ENCODE peak calls at places on chromosomes 6 and 20, in five cellular contexts. One of them, this sample, is unnamed. For H3K9me3, the result is how much of the 10 kb centered on the place peaks cover.

GRCh38 chr20:12305555-12305954 is 387.9 kb downstream of the BTBD3 start:
- DNase-seq in cardiac muscle cell: no peak
- DNase-seq in CD4-positive, CD25-positive, alpha-beta regulatory T cell: no peak
- DNase-seq in heart left ventricle: peak
- DNase-seq in breast epithelium: no peak
- DNase-seq in this sample: no peak

GRCh38 chr20:63696311-63696627 is 183 bp upstream of the TNFRSF6B start:
- DNase-seq in cardiac muscle cell: peak
- DNase-seq in CD4-positive, CD25-positive, alpha-beta regulatory T cell: no peak
- DNase-seq in heart left ventricle: no peak
- DNase-seq in breast epithelium: no peak
- DNase-seq in this sample: no peak

GRCh38 chr6:31351734-31352496 is 5.1 kb downstream of the HLA-B start:
- DNase-seq in cardiac muscle cell: no peak
- DNase-seq in CD4-positive, CD25-positive, alpha-beta regulatory T cell: no peak
- DNase-seq in heart left ventricle: no peak
- DNase-seq in breast epithelium: no peak
- DNase-seq in this sample: no peak

GRCh38 chr20:44208770-44209169 is 1.8 kb downstream of the OSER1 start:
- DNase-seq in cardiac muscle cell: no peak
- DNase-seq in CD4-positive, CD25-positive, alpha-beta regulatory T cell: no peak
- DNase-seq in heart left ventricle: no peak
- DNase-seq in breast epithelium: no peak
- DNase-seq in this sample: no peak

GRCh38 chr6:11811644-11812264 is 33.2 kb upstream of the ADTRP start:
- DNase-seq in cardiac muscle cell: no peak
- DNase-seq in CD4-positive, CD25-positive, alpha-beta regulatory T cell: no peak
- DNase-seq in heart left ventricle: no peak
- DNase-seq in breast epithelium: no peak
- DNase-seq in this sample: no peak

GRCh38 chr6:86147311-86147710 is 504.6 kb upstream of the SYNCRIP start:
- DNase-seq in cardiac muscle cell: no peak
- DNase-seq in CD4-positive, CD25-positive, alpha-beta regulatory T cell: no peak
- DNase-seq in heart left ventricle: no peak
- DNase-seq in breast epithelium: no peak
- DNase-seq in this sample: no peak

GRCh38 chr20:53914091-53914860 is 156.1 kb downstream of the BCAS1 start:
- DNase-seq in cardiac muscle cell: peak
- DNase-seq in CD4-positive, CD25-positive, alpha-beta regulatory T cell: no peak
- DNase-seq in heart left ventricle: no peak
- DNase-seq in breast epithelium: no peak
- DNase-seq in this sample: no peak

GRCh38 chr6:37495199-37495913 is 4.3 kb downstream of the CCDC167 start:
- DNase-seq in cardiac muscle cell: no peak
- DNase-seq in CD4-positive, CD25-positive, alpha-beta regulatory T cell: no peak
- DNase-seq in heart left ventricle: no peak
- DNase-seq in breast epithelium: no peak
- DNase-seq in this sample: no peak

GRCh38 chr20:5470943-5471342 is 154.2 kb upstream of the PROKR2 start:
- DNase-seq in cardiac muscle cell: no peak
- DNase-seq in CD4-positive, CD25-positive, alpha-beta regulatory T cell: no peak
- DNase-seq in heart left ventricle: no peak
- DNase-seq in breast epithelium: no peak
- DNase-seq in this sample: no peak

GRCh38 chr20:47620808-47621805 is 119.4 kb downstream of the NCOA3 start:
- DNase-seq in cardiac muscle cell: peak
- DNase-seq in CD4-positive, CD25-positive, alpha-beta regulatory T cell: no peak
- DNase-seq in heart left ventricle: no peak
- DNase-seq in breast epithelium: no peak
- DNase-seq in this sample: no peak

GRCh38 chr6:125952764-125953501 is 3.6 kb upstream of the HINT3 start:
- DNase-seq in cardiac muscle cell: no peak
- DNase-seq in CD4-positive, CD25-positive, alpha-beta regulatory T cell: no peak
- DNase-seq in heart left ventricle: no peak
- DNase-seq in breast epithelium: no peak
- DNase-seq in this sample: no peak

GRCh38 chr6:149862901-149863595 is 1.1 kb downstream of the LRP11 start:
- DNase-seq in cardiac muscle cell: peak
- DNase-seq in CD4-positive, CD25-positive, alpha-beta regulatory T cell: no peak
- DNase-seq in heart left ventricle: peak
- DNase-seq in breast epithelium: peak
- DNase-seq in this sample: no peak

GRCh38 chr20:43755390-43755789 is 28.6 kb upstream of the GTSF1L start:
- DNase-seq in cardiac muscle cell: no peak
- DNase-seq in CD4-positive, CD25-positive, alpha-beta regulatory T cell: no peak
- DNase-seq in heart left ventricle: no peak
- DNase-seq in breast epithelium: no peak
- DNase-seq in this sample: no peak

GRCh38 chr6:5139828-5140771 is 55.0 kb downstream of the PPP1R3G start:
- DNase-seq in cardiac muscle cell: no peak
- DNase-seq in CD4-positive, CD25-positive, alpha-beta regulatory T cell: no peak
- DNase-seq in heart left ventricle: no peak
- DNase-seq in breast epithelium: no peak
- DNase-seq in this sample: no peak

GRCh38 chr20:50913976-50914375 is 17.3 kb downstream of the ADNP start:
- DNase-seq in cardiac muscle cell: no peak
- DNase-seq in CD4-positive, CD25-positive, alpha-beta regulatory T cell: no peak
- DNase-seq in heart left ventricle: no peak
- DNase-seq in breast epithelium: no peak
- DNase-seq in this sample: no peak

GRCh38 chr6:73309784-73310502 is 44.1 kb downstream of the DPPA5 start:
- DNase-seq in cardiac muscle cell: peak
- DNase-seq in CD4-positive, CD25-positive, alpha-beta regulatory T cell: peak
- DNase-seq in heart left ventricle: peak
- DNase-seq in breast epithelium: no peak
- DNase-seq in this sample: peak

GRCh38 chr20:46308258-46309157 is at the start of gene CDH22:
- DNase-seq in cardiac muscle cell: peak
- DNase-seq in CD4-positive, CD25-positive, alpha-beta regulatory T cell: peak
- DNase-seq in heart left ventricle: peak
- DNase-seq in breast epithelium: no peak
- DNase-seq in this sample: peak

GRCh38 chr20:49633023-49633422 is 65.1 kb upstream of the PTGIS start:
- DNase-seq in cardiac muscle cell: no peak
- DNase-seq in CD4-positive, CD25-positive, alpha-beta regulatory T cell: no peak
- DNase-seq in heart left ventricle: no peak
- DNase-seq in breast epithelium: no peak
- DNase-seq in this sample: no peak

DNA sequence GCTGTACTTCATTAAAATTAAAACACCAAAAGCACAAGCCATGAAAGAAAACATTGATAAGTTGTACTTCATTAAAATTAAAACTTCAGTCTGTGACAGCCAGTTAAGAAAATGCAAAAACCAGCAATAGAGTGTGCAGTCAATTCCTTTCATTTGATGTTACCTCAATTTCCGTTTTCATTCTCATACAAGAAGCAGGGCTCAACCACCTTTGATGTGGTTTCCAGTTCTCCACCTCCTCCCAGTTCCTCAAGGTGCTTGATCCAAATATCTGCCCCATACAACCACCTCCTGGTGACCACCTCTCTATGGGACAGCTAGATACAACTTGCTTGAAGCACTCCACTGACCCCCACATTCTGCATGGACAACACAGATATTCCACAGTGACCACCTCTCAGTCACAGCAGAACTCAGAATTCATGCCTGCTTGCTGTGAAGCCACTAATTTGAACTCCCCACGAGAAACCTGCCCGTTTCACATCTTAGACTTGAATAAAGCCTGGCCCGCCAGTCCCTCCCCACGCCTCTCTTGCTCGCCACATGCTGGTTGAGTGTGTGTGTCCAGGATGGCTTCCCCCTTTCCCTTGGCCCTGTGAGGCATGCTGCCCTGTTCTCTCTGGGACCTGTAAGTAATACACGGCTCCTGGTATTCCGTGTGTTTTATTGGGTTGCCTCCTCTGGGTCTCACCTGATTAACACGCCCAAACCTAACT is 66.1 kb downstream of the FAM50B start:
- DNase-seq in cardiac muscle cell: no peak
- DNase-seq in CD4-positive, CD25-positive, alpha-beta regulatory T cell: no peak
- DNase-seq in heart left ventricle: no peak
- DNase-seq in breast epithelium: no peak
- DNase-seq in this sample: no peak
- H3K9me3 ChIP-seq in cardiac muscle cell: under half
- H3K9me3 ChIP-seq in CD4-positive, CD25-positive, alpha-beta regulatory T cell: under half
- H3K9me3 ChIP-seq in heart left ventricle: under half
- H3K9me3 ChIP-seq in breast epithelium: under half
- H3K9me3 ChIP-seq in this sample: under half

DNA sequence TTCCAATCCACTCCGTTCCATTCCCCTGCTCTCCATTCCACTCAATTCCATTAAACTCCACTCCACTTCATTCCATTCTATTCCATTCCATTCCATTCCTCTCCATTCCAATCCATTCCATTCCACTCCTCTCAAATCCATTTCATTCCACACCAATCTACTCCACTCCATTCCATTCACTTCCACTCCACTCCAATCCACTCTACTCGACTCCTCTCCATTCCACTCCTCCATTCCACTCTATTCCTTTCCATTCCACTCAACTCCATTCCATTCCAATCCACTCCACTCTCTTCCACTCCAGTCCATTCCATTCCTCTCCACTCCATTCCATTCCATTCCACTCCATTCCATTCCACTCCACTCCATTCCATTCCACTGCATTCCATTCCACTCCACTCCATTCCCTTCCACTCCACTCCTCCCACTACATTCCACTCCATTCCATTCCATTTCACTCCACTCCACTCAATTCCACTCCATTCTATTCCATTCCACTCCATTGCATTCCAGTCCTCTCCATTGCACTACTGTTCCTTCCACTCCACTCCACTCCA is 22.6 kb upstream of the DEFB125 start:
- DNase-seq in cardiac muscle cell: no peak
- DNase-seq in CD4-positive, CD25-positive, alpha-beta regulatory T cell: no peak
- DNase-seq in heart left ventricle: no peak
- DNase-seq in breast epithelium: no peak
- DNase-seq in this sample: no peak
- H3K9me3 ChIP-seq in cardiac muscle cell: under half
- H3K9me3 ChIP-seq in CD4-positive, CD25-positive, alpha-beta regulatory T cell: under half
- H3K9me3 ChIP-seq in heart left ventricle: under half
- H3K9me3 ChIP-seq in breast epithelium: under half
- H3K9me3 ChIP-seq in this sample: under half

GRCh38 chr6:100266512-100266911 is 198.2 kb downstream of the SIM1 start:
- DNase-seq in cardiac muscle cell: peak
- DNase-seq in CD4-positive, CD25-positive, alpha-beta regulatory T cell: no peak
- DNase-seq in heart left ventricle: no peak
- DNase-seq in breast epithelium: no peak
- DNase-seq in this sample: no peak
- H3K9me3 ChIP-seq in cardiac muscle cell: under half
- H3K9me3 ChIP-seq in CD4-positive, CD25-positive, alpha-beta regulatory T cell: under half
- H3K9me3 ChIP-seq in heart left ventricle: under half
- H3K9me3 ChIP-seq in breast epithelium: under half
- H3K9me3 ChIP-seq in this sample: under half

DNA sequence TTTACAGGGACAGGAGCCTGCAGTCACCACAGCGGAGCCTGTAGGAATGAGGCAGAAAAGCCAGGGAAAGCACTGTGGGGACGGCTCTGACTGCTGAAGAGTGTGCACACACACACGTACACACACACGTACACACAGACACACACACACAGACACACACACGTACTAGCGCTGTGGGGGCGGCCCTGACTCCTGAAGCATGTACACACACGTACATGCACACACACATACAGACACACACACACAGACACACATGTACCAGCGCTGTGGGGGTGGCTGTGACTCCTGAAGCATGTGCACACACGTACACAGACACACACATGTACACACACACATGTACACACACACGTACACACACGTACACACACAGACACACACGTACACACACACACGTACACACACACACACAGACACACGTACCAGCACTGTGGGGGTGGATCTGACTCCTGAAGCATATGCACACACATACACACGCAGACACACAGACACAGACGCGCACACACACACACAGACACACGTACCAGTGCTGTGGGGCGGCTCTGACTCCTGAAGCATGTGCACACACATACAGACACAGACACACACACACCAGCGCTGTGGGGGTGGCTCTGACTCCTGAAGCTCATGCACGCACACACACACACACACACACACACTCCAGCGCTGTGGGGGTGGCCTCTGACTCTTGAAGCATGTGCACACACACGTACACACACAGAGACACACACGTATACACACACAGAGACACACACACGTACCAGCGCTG is 127.3 kb downstream of the DLL1 start:
- DNase-seq in cardiac muscle cell: no peak
- DNase-seq in CD4-positive, CD25-positive, alpha-beta regulatory T cell: no peak
- DNase-seq in heart left ventricle: no peak
- DNase-seq in breast epithelium: no peak
- DNase-seq in this sample: no peak
- H3K9me3 ChIP-seq in cardiac muscle cell: under half
- H3K9me3 ChIP-seq in CD4-positive, CD25-positive, alpha-beta regulatory T cell: under half
- H3K9me3 ChIP-seq in heart left ventricle: under half
- H3K9me3 ChIP-seq in breast epithelium: under half
- H3K9me3 ChIP-seq in this sample: under half

GRCh38 chr6:168626046-168626445 is 185.1 kb downstream of the SMOC2 start:
- DNase-seq in cardiac muscle cell: no peak
- DNase-seq in CD4-positive, CD25-positive, alpha-beta regulatory T cell: no peak
- DNase-seq in heart left ventricle: no peak
- DNase-seq in breast epithelium: no peak
- DNase-seq in this sample: no peak

GRCh38 chr6:168623736-168624135 is 182.8 kb downstream of the SMOC2 start:
- DNase-seq in cardiac muscle cell: no peak
- DNase-seq in CD4-positive, CD25-positive, alpha-beta regulatory T cell: no peak
- DNase-seq in heart left ventricle: no peak
- DNase-seq in breast epithelium: no peak
- DNase-seq in this sample: no peak

GRCh38 chr6:168624540-168624939 is 183.6 kb downstream of the SMOC2 start:
- DNase-seq in cardiac muscle cell: no peak
- DNase-seq in CD4-positive, CD25-positive, alpha-beta regulatory T cell: no peak
- DNase-seq in heart left ventricle: no peak
- DNase-seq in breast epithelium: no peak
- DNase-seq in this sample: no peak

GRCh38 chr6:168624948-168625347 is 184.0 kb downstream of the SMOC2 start:
- DNase-seq in cardiac muscle cell: no peak
- DNase-seq in CD4-positive, CD25-positive, alpha-beta regulatory T cell: no peak
- DNase-seq in heart left ventricle: no peak
- DNase-seq in breast epithelium: no peak
- DNase-seq in this sample: no peak

DNA sequence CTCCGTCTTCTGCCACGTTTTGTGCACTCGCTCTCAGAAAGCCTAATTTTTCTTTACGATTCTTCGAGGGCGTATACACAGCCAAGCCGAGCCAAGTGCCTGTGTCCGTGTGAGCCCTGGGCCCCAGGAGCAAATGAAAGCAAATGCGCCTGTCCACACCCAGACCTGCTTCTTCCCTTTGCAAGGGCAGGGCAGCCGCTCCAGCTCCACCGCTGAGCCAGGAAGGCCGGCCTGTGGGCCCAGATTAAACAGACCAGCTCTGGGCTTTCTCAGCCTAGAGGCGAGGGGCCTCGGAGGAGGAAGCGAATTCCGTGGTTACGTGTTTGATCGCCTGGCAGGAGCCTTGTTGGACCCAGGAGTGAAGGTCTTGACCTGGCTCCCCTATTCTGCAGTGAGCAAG is 184.6 kb downstream of the SMOC2 start:
- DNase-seq in cardiac muscle cell: no peak
- DNase-seq in CD4-positive, CD25-positive, alpha-beta regulatory T cell: no peak
- DNase-seq in heart left ventricle: no peak
- DNase-seq in breast epithelium: no peak
- DNase-seq in this sample: no peak
- H3K9me3 ChIP-seq in cardiac muscle cell: under half
- H3K9me3 ChIP-seq in CD4-positive, CD25-positive, alpha-beta regulatory T cell: under half
- H3K9me3 ChIP-seq in heart left ventricle: under half
- H3K9me3 ChIP-seq in breast epithelium: under half
- H3K9me3 ChIP-seq in this sample: under half

GRCh38 chr20:24494460-24494920 is 25.1 kb downstream of the SYNDIG1 start:
- DNase-seq in cardiac muscle cell: no peak
- DNase-seq in CD4-positive, CD25-positive, alpha-beta regulatory T cell: no peak
- DNase-seq in heart left ventricle: no peak
- DNase-seq in breast epithelium: no peak
- DNase-seq in this sample: no peak
- H3K9me3 ChIP-seq in cardiac muscle cell: under half
- H3K9me3 ChIP-seq in CD4-positive, CD25-positive, alpha-beta regulatory T cell: under half
- H3K9me3 ChIP-seq in heart left ventricle: under half
- H3K9me3 ChIP-seq in breast epithelium: under half
- H3K9me3 ChIP-seq in this sample: under half

This sample was measured in T-helper 17 cell.